ENCODE peak calls at places on chromosomes 12 and 14, in seven cellular contexts. N is GM23338, C is NCI-H1105 treated with DMSO at 0.1 percent for 48 hours, U is AG04450, V is RWPE1, S is C1 segment of cervical spinal cord, G is AG10803. W is an unnamed sample.

GRCh38 chr14:32571995-32572866 is 243.1 kb downstream of the AKAP6 start:
- DNase-seq in S (no peak), U (no peak), G (no peak), V (no peak), C (no peak), N (no peak), W (no peak)

GRCh38 chr12:120316798-120317257 is 10.8 kb downstream of the PLA2G1B start:
- DNase-seq in S (no peak), U (no peak), G (no peak), C (no peak), N (no peak), V (no peak), W (no peak)

GRCh38 chr14:105733081-105734065 is 207.0 kb downstream of the TMEM121 start:
- DNase-seq in V (no peak), C (no peak), N (no peak), G (no peak), U (no peak), S (no peak), W (peak)

GRCh38 chr12:106498056-106498455 is 84.7 kb upstream of the RFX4 start:
- DNase-seq in N (no peak), V (no peak), U (no peak), G (no peak), S (no peak), C (no peak), W (no peak)

GRCh38 chr14:26765301-26765700 is 167.5 kb upstream of the NOVA1 start:
- DNase-seq in C (no peak), G (peak), S (no peak), U (no peak), N (no peak), V (no peak), W (no peak)

GRCh38 chr14:102279688-102280348 is 25.1 kb downstream of the MOK start:
- DNase-seq in V (peak), G (peak), U (peak), S (no peak), C (no peak), N (peak), W (no peak)

GRCh38 chr12:619346-619745 is 43.9 kb downstream of the NINJ2 start:
- DNase-seq in V (no peak), N (no peak), S (no peak), C (no peak), G (no peak), U (no peak), W (no peak)

GRCh38 chr12:110465024-110465423 is 3.0 kb downstream of the GPN3 start:
- DNase-seq in S (no peak), N (no peak), V (no peak), C (no peak), U (no peak), G (no peak), W (no peak)

GRCh38 chr14:40445020-40445419 is 1012.8 kb upstream of the FBXO33 start:
- DNase-seq in V (no peak), N (no peak), C (no peak), S (no peak), U (no peak), G (no peak), W (no peak)

GRCh38 chr12:119556830-119557229 is 36.7 kb upstream of the TMEM233 start:
- DNase-seq in S (no peak), G (no peak), U (no peak), V (no peak), N (no peak), C (no peak), W (no peak)

GRCh38 chr12:110316861-110317260 is 35.8 kb downstream of the ATP2A2 start:
- DNase-seq in U (peak), V (no peak), C (no peak), N (no peak), S (no peak), G (peak), W (no peak)

GRCh38 chr14:35821546-35822411 is 4.4 kb upstream of the BRMS1L start:
- DNase-seq in S (no peak), N (peak), C (no peak), G (peak), U (no peak), V (no peak), W (peak)

GRCh38 chr12:17809206-17809605 is 280.8 kb downstream of the RERGL start:
- DNase-seq in C (no peak), G (no peak), N (peak), S (no peak), U (no peak), V (no peak), W (no peak)

GRCh38 chr14:50943943-50944646 is at the start of gene PYGL:
- DNase-seq in U (no peak), S (peak), G (peak), N (peak), C (no peak), V (peak), W (peak)

GRCh38 chr12:57889541-57889989 is 43.0 kb upstream of the CTDSP2 start:
- DNase-seq in U (peak), G (peak), N (no peak), C (no peak), S (no peak), V (no peak), W (no peak)

GRCh38 chr14:104360522-104360921 is 219.0 kb upstream of the C14orf180 start:
- DNase-seq in U (no peak), G (no peak), N (no peak), V (no peak), S (no peak), C (no peak), W (no peak)

GRCh38 chr14:75578099-75578785 is at the start of gene FLVCR2:
- DNase-seq in N (peak), G (peak), C (peak), S (peak), U (no peak), V (peak), W (peak)

GRCh38 chr12:38771871-38772270 is 133.5 kb downstream of the CPNE8 start:
- DNase-seq in N (no peak), G (no peak), C (no peak), S (no peak), U (no peak), V (no peak), W (peak)

GRCh38 chr12:6200266-6201198 is at the start of gene CD9:
- DNase-seq in V (peak), C (peak), G (no peak), N (peak), U (no peak), S (peak), W (peak)

GRCh38 chr12:101764393-101764792 is 25.1 kb upstream of the SYCP3 start:
- DNase-seq in G (no peak), C (no peak), N (no peak), V (no peak), S (no peak), U (no peak), W (no peak)

GRCh38 chr14:103857256-103857655 is 9.9 kb upstream of the PPP1R13B start:
- DNase-seq in S (no peak), U (no peak), V (no peak), C (no peak), G (no peak), N (no peak), W (no peak)

W was measured in GM10248.